ENCODE peak calls at places on chromosome 18, in six cellular contexts. W is pancreas, C is body of pancreas, P is K562, R is uterus, B is fibroblast of pulmonary artery. I is an unnamed sample.
A peak's percentile ranks its signal among the peaks of the same experiment; 100 is the strongest.

GRCh38 chr18:68299906-68300305 is 415.0 kb downstream of the TMX3 start:
- DNase-seq in R (no peak), B (no peak), P (no peak), C (no peak), W (no peak), I (no peak)

GRCh38 chr18:12645751-12646203 is 12.1 kb downstream of the SPIRE1 start:
- DNase-seq in C (no peak), B (peak; percentile 65), W (no peak), R (peak; percentile 39), P (no peak), I (no peak)

GRCh38 chr18:41992066-41992465 is 37.0 kb downstream of the PIK3C3 start:
- DNase-seq in W (no peak), P (peak; percentile 23), B (peak; percentile 7), C (no peak), R (no peak), I (no peak)

GRCh38 chr18:56825312-56825711 is 174.2 kb downstream of the WDR7 start:
- DNase-seq in R (no peak), C (no peak), W (no peak), P (no peak), B (no peak), I (no peak)

GRCh38 chr18:57910817-57911216 is 107.7 kb upstream of the ATP8B1 start:
- DNase-seq in P (peak; percentile 50), W (no peak), C (no peak), B (no peak), R (no peak), I (peak; percentile 34)

GRCh38 chr18:70491734-70492348 is 203.0 kb downstream of the SOCS6 start:
- DNase-seq in R (no peak), C (peak; percentile 59), B (peak; percentile 58), W (peak; percentile 46), P (peak; percentile 57), I (peak; percentile 73)

GRCh38 chr18:72543362-72544055 is 633 bp downstream of the CBLN2 start:
- DNase-seq in C (no peak), P (no peak), W (no peak), B (no peak), R (no peak), I (peak; percentile 53)

GRCh38 chr18:51519571-51519970 is 322.1 kb upstream of the MEX3C start:
- DNase-seq in P (no peak), B (no peak), R (no peak), C (no peak), W (no peak), I (no peak)

GRCh38 chr18:77112161-77112801 is 20.3 kb downstream of the MBP start:
- DNase-seq in C (no peak), B (no peak), R (no peak), P (no peak), W (no peak), I (no peak)

GRCh38 chr18:63236417-63236816 is 83.2 kb downstream of the BCL2 start:
- DNase-seq in W (no peak), P (no peak), B (no peak), C (no peak), R (no peak), I (no peak)

GRCh38 chr18:36536426-36536825 is 238.9 kb downstream of the FHOD3 start:
- DNase-seq in P (no peak), W (no peak), R (no peak), B (no peak), C (no peak), I (no peak)

GRCh38 chr18:56374005-56374655 is 264.3 kb downstream of the TXNL1 start:
- DNase-seq in R (no peak), W (no peak), P (no peak), C (no peak), B (peak; percentile 11), I (no peak)

GRCh38 chr18:11658989-11659388 is 30.1 kb upstream of the GNAL start:
- DNase-seq in W (no peak), P (no peak), R (no peak), C (no peak), B (no peak), I (no peak)

GRCh38 chr18:44036500-44036899 is 644.2 kb upstream of the SETBP1 start:
- DNase-seq in P (no peak), R (no peak), B (peak; percentile 35), C (peak; percentile 13), W (no peak), I (no peak)

GRCh38 chr18:38174173-38174572 is 608.6 kb upstream of the CELF4 start:
- DNase-seq in P (no peak), B (no peak), W (no peak), R (no peak), C (no peak), I (no peak)

DNA sequence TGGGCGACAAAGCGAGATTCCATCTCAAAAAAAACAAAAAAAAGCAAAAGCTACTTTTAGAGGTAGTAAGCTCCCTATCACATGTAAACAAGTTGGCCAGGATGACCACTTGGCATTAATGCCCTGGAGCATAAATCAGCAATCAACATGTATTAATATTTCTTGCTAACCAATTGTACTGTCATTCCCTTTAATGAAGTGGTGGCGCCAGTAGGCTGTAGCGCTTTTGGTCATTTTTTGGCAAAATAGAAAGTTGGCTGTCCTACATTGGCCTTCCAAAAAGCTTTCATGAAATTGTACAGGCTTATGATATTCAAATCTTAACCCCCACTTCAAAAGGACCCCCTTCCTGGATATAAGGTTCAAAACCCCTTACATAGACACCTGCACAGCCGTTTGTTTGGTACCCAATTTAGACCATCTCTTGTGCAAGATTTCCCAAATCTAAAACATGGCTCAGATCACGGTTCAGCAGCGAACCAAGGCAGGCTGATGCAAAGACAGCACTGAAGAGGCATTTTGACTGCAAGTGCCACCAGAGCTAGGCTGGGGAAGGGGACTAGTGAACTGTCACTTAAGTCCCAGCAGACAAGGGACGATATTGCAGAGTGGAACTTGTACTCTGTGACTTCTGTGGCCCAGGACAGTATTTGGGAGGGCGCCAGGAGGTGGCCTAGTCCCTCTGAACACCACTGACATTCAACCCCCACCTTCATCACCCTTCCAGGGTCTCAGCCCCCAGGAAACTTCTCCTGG is 31.9 kb downstream of the SMAD7 start:
- DNase-seq in C (no peak), P (no peak), R (peak; percentile 13), B (peak; percentile 5), W (no peak), I (no peak)
- TF ChIP-seq CTCF in C (no peak), P (no peak), R (no peak), B (no peak), W (no peak), I (no peak)

GRCh38 chr18:27004056-27004829 is 138.7 kb upstream of the AQP4 start:
- DNase-seq in B (peak; percentile 24), P (no peak), W (no peak), C (no peak), R (no peak), I (no peak)
- TF ChIP-seq CTCF in B (peak; percentile 43), P (no peak), W (no peak), C (no peak), R (peak; percentile 28), I (no peak)

GRCh38 chr18:54357082-54357659 is 487 bp downstream of the STARD6 start:
- DNase-seq in C (no peak), P (no peak), B (no peak), W (no peak), R (no peak), I (no peak)

GRCh38 chr18:54359233-54359632 is 1.5 kb downstream of the C18orf54 start:
- DNase-seq in B (peak; percentile 22), R (no peak), P (peak; percentile 16), C (no peak), W (no peak), I (no peak)

GRCh38 chr18:54360406-54360805 is 2.7 kb downstream of the C18orf54 start:
- DNase-seq in P (no peak), W (no peak), C (no peak), B (peak; percentile 16), R (no peak), I (no peak)

GRCh38 chr18:54358495-54358793 is 738 bp downstream of the C18orf54 start:
- DNase-seq in B (peak; percentile 24), C (no peak), P (peak; percentile 34), W (no peak), R (no peak), I (no peak)

DNA sequence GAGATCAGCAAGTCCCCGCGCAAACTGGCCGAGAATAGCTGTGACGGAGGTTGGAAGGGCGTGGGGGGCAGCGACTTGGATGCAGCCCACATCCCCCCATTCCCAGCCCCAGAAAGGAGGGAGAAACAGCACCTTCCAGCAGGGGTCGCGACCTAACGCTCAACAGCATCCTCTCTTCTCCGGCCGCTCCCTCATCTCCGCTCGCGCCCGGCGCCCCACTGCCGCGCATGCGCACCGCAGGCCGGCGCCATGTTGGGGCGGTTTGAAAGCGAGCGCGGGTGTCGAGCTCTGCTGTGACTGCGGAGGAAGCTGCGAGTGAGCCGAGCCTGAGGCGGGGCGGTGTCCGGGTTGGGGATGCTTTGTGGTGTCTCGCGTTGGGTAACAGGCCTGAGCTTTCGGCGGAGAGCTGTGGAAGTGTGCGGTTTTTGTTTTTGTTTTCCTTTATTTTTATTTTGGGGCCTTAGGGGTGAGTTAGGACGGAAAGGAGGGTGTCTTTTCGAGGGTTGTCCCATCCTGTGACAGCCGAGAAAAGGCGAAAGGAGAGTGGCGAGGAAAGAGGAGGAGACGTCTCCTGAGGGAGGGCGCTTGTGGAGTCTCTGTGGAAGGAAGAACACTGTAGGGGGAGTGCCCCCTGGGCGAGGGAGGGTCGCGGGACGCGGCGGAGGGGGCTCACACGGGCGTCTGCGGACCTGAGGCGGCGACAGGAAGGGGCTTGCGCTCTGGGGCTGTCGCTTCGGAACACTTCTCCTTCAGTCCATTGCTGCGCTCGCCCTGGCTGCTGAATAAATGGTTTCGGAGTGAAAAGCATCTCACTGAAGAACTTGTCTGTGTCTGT is at the start of the genes C18orf54 and STARD6:
- DNase-seq in B (peak; percentile 91), R (peak; percentile 83), W (peak; percentile 85), P (peak; percentile 90), C (peak; percentile 81), I (peak; percentile 90)
- TF ChIP-seq CTCF in B (no peak), R (peak; percentile 25), W (no peak), P (peak; percentile 63), C (no peak), I (peak; percentile 31)

DNA sequence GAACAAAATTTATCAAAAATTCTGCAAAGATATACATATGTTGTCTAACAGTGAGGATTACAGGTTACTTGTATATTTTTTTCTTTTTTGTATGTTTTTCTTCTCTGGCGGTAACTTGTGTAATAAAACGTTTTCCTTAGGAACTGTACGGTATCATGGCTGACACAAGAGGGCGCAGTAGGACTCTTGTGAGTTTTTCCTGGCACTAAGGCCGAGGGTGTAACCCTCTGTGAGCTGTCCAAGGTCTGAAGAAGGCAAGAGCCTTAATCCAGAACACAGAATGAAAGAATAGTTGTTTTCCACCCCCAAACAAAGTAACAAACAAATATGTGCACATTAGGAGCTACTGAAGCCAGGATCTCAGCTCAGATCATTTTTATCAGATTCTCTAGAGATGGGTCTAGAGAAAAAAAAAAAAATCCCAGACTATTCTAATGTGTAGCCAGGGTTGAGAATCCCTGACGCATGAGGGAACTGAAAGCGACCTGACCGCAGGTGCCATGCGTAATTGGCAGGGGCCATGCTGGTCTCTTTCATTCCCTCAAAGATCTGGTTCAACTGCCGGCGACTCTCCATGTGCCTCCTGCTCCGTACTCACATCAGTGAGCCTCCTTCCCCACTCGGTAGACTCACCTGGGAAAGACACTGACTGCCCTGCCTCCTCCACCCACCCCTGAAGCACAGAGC is 27.0 kb downstream of the TMEM200C start:
- DNase-seq in C (peak; percentile 79), R (peak; percentile 51), P (peak; percentile 81), B (peak; percentile 92), W (peak; percentile 79), I (peak; percentile 82)
- TF ChIP-seq CTCF in C (peak; percentile 64), R (peak; percentile 61), P (peak; percentile 66), B (peak; percentile 89), W (peak; percentile 71), I (peak; percentile 87)

GRCh38 chr18:21820035-21820810 is 79.6 kb downstream of the MIB1 start:
- DNase-seq in R (no peak), W (no peak), C (no peak), B (peak; percentile 51), P (peak; percentile 13), I (no peak)
- TF ChIP-seq CTCF in R (peak; percentile 32), W (peak; percentile 41), C (peak; percentile 22), B (peak; percentile 74), P (no peak), I (peak; percentile 58)